ENCODE peak calls at places on chromosomes 1 and 21, in five cellular contexts. One of them, this sample, is unnamed.
A peak's percentile ranks its signal among the peaks of the same experiment; 100 is the strongest.

GRCh38 chr1:21929951-21930615 is 7.0 kb downstream of the HSPG2 start:
- DNase-seq in BE2C: no peak
- DNase-seq in colonic mucosa: no peak
- DNase-seq in transverse colon: peak; percentile 39
- DNase-seq in heart right ventricle: no peak
- DNase-seq in this sample: no peak

GRCh38 chr1:57017717-57018116 is 51.9 kb upstream of the C8B start:
- DNase-seq in BE2C: no peak
- DNase-seq in colonic mucosa: no peak
- DNase-seq in transverse colon: no peak
- DNase-seq in heart right ventricle: no peak
- DNase-seq in this sample: no peak

GRCh38 chr1:208002672-208003071 is 91.7 kb upstream of the CD34 start:
- DNase-seq in BE2C: no peak
- DNase-seq in colonic mucosa: no peak
- DNase-seq in transverse colon: no peak
- DNase-seq in heart right ventricle: peak; percentile 19
- DNase-seq in this sample: no peak

GRCh38 chr1:94909486-94909885 is 17.4 kb downstream of the CNN3 start:
- DNase-seq in BE2C: no peak
- DNase-seq in colonic mucosa: no peak
- DNase-seq in transverse colon: no peak
- DNase-seq in heart right ventricle: no peak
- DNase-seq in this sample: no peak

GRCh38 chr1:93578911-93579825 is 102.5 kb downstream of the BCAR3 start:
- DNase-seq in BE2C: peak; percentile 26
- DNase-seq in colonic mucosa: peak; percentile 74
- DNase-seq in transverse colon: peak; percentile 51
- DNase-seq in heart right ventricle: no peak
- DNase-seq in this sample: peak; percentile 12

GRCh38 chr1:180920193-180920592 is 7.5 kb downstream of the KIAA1614 start:
- DNase-seq in BE2C: no peak
- DNase-seq in colonic mucosa: no peak
- DNase-seq in transverse colon: no peak
- DNase-seq in heart right ventricle: no peak
- DNase-seq in this sample: no peak

GRCh38 chr1:197180252-197180878 is 33.9 kb upstream of the ASPM start:
- DNase-seq in BE2C: no peak
- DNase-seq in colonic mucosa: no peak
- DNase-seq in transverse colon: no peak
- DNase-seq in heart right ventricle: no peak
- DNase-seq in this sample: no peak

GRCh38 chr1:40712405-40712944 is 21.0 kb downstream of the NFYC start:
- DNase-seq in BE2C: no peak
- DNase-seq in colonic mucosa: no peak
- DNase-seq in transverse colon: no peak
- DNase-seq in heart right ventricle: no peak
- DNase-seq in this sample: no peak

GRCh38 chr1:101175886-101176285 is 60.9 kb upstream of the S1PR1 start:
- DNase-seq in BE2C: no peak
- DNase-seq in colonic mucosa: no peak
- DNase-seq in transverse colon: no peak
- DNase-seq in heart right ventricle: no peak
- DNase-seq in this sample: no peak

GRCh38 chr1:247210062-247210385 is 38.2 kb upstream of the ZNF124 start:
- DNase-seq in BE2C: no peak
- DNase-seq in colonic mucosa: no peak
- DNase-seq in transverse colon: no peak
- DNase-seq in heart right ventricle: no peak
- DNase-seq in this sample: no peak

GRCh38 chr1:58006421-58007032 is 540.0 kb downstream of the OMA1 start:
- DNase-seq in BE2C: no peak
- DNase-seq in colonic mucosa: no peak
- DNase-seq in transverse colon: no peak
- DNase-seq in heart right ventricle: no peak
- DNase-seq in this sample: no peak

GRCh38 chr1:84353665-84354064 is 44.6 kb upstream of the DNASE2B start:
- DNase-seq in BE2C: peak; percentile 62
- DNase-seq in colonic mucosa: no peak
- DNase-seq in transverse colon: no peak
- DNase-seq in heart right ventricle: no peak
- DNase-seq in this sample: no peak

GRCh38 chr1:15764269-15764764 is 5.7 kb downstream of the FBLIM1 start:
- DNase-seq in BE2C: no peak
- DNase-seq in colonic mucosa: peak; percentile 93
- DNase-seq in transverse colon: peak; percentile 88
- DNase-seq in heart right ventricle: no peak
- DNase-seq in this sample: no peak

GRCh38 chr1:195886000-195886399 is 722.2 kb downstream of the KCNT2 start:
- DNase-seq in BE2C: no peak
- DNase-seq in colonic mucosa: no peak
- DNase-seq in transverse colon: no peak
- DNase-seq in heart right ventricle: no peak
- DNase-seq in this sample: no peak

GRCh38 chr1:230120949-230121381 is 53.9 kb downstream of the GALNT2 start:
- DNase-seq in BE2C: peak; percentile 55
- DNase-seq in colonic mucosa: peak; percentile 74
- DNase-seq in transverse colon: peak; percentile 63
- DNase-seq in heart right ventricle: no peak
- DNase-seq in this sample: no peak

GRCh38 chr1:238252033-238252802 is 361.5 kb upstream of the ZP4 start:
- DNase-seq in BE2C: peak; percentile 70
- DNase-seq in colonic mucosa: peak; percentile 43
- DNase-seq in transverse colon: peak; percentile 47
- DNase-seq in heart right ventricle: peak; percentile 29
- DNase-seq in this sample: peak; percentile 41

GRCh38 chr1:46315669-46316403 is 12.3 kb downstream of the UQCRH start:
- DNase-seq in BE2C: no peak
- DNase-seq in colonic mucosa: no peak
- DNase-seq in transverse colon: no peak
- DNase-seq in heart right ventricle: no peak
- DNase-seq in this sample: no peak

GRCh38 chr1:24005163-24005562 is 25.0 kb upstream of the SRSF10 start:
- DNase-seq in BE2C: no peak
- DNase-seq in colonic mucosa: no peak
- DNase-seq in transverse colon: no peak
- DNase-seq in heart right ventricle: no peak
- DNase-seq in this sample: no peak
- H3K4me1 ChIP-seq in BE2C: no peaks in the 10 kb centered on the region
- H3K4me1 ChIP-seq in colonic mucosa: no peaks in the 10 kb centered on the region
- H3K4me1 ChIP-seq in transverse colon: peaks cover 2% of the 10 kb centered on the region
- H3K4me1 ChIP-seq in heart right ventricle: peaks cover 10% of the 10 kb centered on the region
- H3K4me1 ChIP-seq in this sample: peaks cover 24% of the 10 kb centered on the region

GRCh38 chr21:45330075-45330781 is 42.5 kb upstream of the POFUT2 start:
- DNase-seq in BE2C: peak; percentile 9
- DNase-seq in colonic mucosa: no peak
- DNase-seq in transverse colon: peak; percentile 26
- DNase-seq in heart right ventricle: no peak
- DNase-seq in this sample: peak; percentile 12
- H3K4me1 ChIP-seq in BE2C: no peaks in the 10 kb centered on the region
- H3K4me1 ChIP-seq in colonic mucosa: no peaks in the 10 kb centered on the region
- H3K4me1 ChIP-seq in transverse colon: peaks cover 12% of the 10 kb centered on the region
- H3K4me1 ChIP-seq in heart right ventricle: no peaks in the 10 kb centered on the region
- H3K4me1 ChIP-seq in this sample: peaks cover 5% of the 10 kb centered on the region

GRCh38 chr1:167101754-167102153 is 7.9 kb downstream of the STYXL2 start:
- DNase-seq in BE2C: no peak
- DNase-seq in colonic mucosa: no peak
- DNase-seq in transverse colon: no peak
- DNase-seq in heart right ventricle: no peak
- DNase-seq in this sample: no peak
- H3K4me1 ChIP-seq in BE2C: no peaks in the 10 kb centered on the region
- H3K4me1 ChIP-seq in colonic mucosa: no peaks in the 10 kb centered on the region
- H3K4me1 ChIP-seq in transverse colon: no peaks in the 10 kb centered on the region
- H3K4me1 ChIP-seq in heart right ventricle: peaks cover 22% of the 10 kb centered on the region
- H3K4me1 ChIP-seq in this sample: peaks cover 69% of the 10 kb centered on the region

DNA sequence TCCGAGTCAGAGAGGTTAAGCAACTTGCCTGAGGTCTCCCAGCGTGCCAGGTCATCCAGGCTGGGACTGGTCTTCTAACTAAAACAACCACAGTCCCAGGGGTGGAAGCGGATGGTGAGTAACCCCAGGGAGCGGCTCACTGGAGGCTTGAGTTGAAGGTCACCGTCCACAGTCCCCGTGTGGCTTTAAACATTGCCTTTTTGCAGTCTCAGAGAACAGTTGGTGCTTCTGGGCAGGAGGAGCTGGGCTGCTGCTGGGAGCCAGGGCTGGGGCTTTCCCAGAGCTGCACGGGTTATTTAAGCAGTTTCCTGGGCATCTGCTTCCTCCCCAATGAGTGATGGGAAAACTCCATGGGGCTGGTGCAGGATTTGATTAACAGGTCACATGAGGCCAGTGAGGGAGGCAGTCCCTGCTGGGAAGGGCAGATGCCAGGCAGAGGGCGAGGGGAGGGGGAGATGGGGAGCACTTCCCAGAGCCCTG is 12.3 kb downstream of the ARHGEF10L start:
- DNase-seq in BE2C: peak; percentile 72
- DNase-seq in colonic mucosa: peak; percentile 45
- DNase-seq in transverse colon: no peak
- DNase-seq in heart right ventricle: no peak
- DNase-seq in this sample: peak; percentile 50
- H3K4me1 ChIP-seq in BE2C: peaks cover 6% of the 10 kb centered on the region
- H3K4me1 ChIP-seq in colonic mucosa: peaks cover 9% of the 10 kb centered on the region
- H3K4me1 ChIP-seq in transverse colon: peaks cover 16% of the 10 kb centered on the region
- H3K4me1 ChIP-seq in heart right ventricle: peaks cover 17% of the 10 kb centered on the region
- H3K4me1 ChIP-seq in this sample: peaks cover 43% of the 10 kb centered on the region